ENCODE peak calls at places on chromosome 17, in five cellular contexts. N is HCEC 1CT, B is bronchial epithelial cell, L is iPS DF 6.9, E is Kasumi-1. G is an unnamed sample.

GRCh38 chr17:35536664-35537160 is 766 bp downstream of the SLFN12L start:
- DNase-seq in E (no peak), N (no peak), B (no peak), L (no peak), G (no peak)

GRCh38 chr17:28398280-28398981 is 7.6 kb downstream of the SLC46A1 start:
- DNase-seq in E (no peak), N (no peak), L (no peak), B (no peak), G (no peak)

GRCh38 chr17:76684756-76685155 is 26.0 kb downstream of the MXRA7 start:
- DNase-seq in L (no peak), B (no peak), N (no peak), E (no peak), G (no peak)

GRCh38 chr17:48002208-48002919 is 31.5 kb downstream of the CDK5RAP3 start:
- DNase-seq in B (peak), N (peak), E (peak), L (no peak), G (no peak)

GRCh38 chr17:61486135-61487120 is 34.2 kb downstream of the TBX4 start:
- DNase-seq in E (no peak), L (no peak), N (no peak), B (no peak), G (no peak)

GRCh38 chr17:11628374-11628773 is 30.1 kb downstream of the DNAH9 start:
- DNase-seq in B (no peak), N (no peak), L (no peak), E (no peak), G (no peak)

GRCh38 chr17:69471406-69471805 is 56.9 kb downstream of the MAP2K6 start:
- DNase-seq in E (no peak), L (no peak), N (no peak), B (no peak), G (no peak)

GRCh38 chr17:17510456-17511292 is 14.5 kb upstream of the RASD1 start:
- DNase-seq in L (no peak), B (peak), N (no peak), E (no peak), G (no peak)

GRCh38 chr17:68491381-68491849 is 20.8 kb upstream of the PRKAR1A start:
- DNase-seq in L (no peak), B (no peak), N (no peak), E (peak), G (no peak)

GRCh38 chr17:63185420-63185819 is 219.4 kb downstream of the TANC2 start:
- DNase-seq in L (no peak), E (no peak), B (no peak), N (peak), G (no peak)

GRCh38 chr17:1561420-1562177 is 993 bp downstream of the PITPNA start:
- DNase-seq in L (no peak), E (no peak), B (no peak), N (peak), G (no peak)

GRCh38 chr17:1177099-1177996 is 2.4 kb downstream of the ABR start:
- DNase-seq in B (no peak), E (no peak), N (no peak), L (no peak), G (no peak)

GRCh38 chr17:80418589-80418988 is 3.6 kb downstream of the ENDOV start:
- DNase-seq in N (no peak), E (no peak), L (no peak), B (no peak), G (no peak)

GRCh38 chr17:79003661-79004411 is 5.7 kb downstream of the CANT1 start:
- DNase-seq in N (no peak), E (no peak), L (no peak), B (no peak), G (no peak)

GRCh38 chr17:67628580-67629013 is 89.1 kb upstream of the NOL11 start:
- DNase-seq in E (no peak), B (no peak), N (peak), L (no peak), G (no peak)

GRCh38 chr17:16037636-16038035 is 38.0 kb downstream of the TTC19 start:
- DNase-seq in N (peak), L (no peak), B (peak), E (no peak), G (no peak)

GRCh38 chr17:29584452-29585079 is 4.9 kb downstream of the GIT1 start:
- DNase-seq in L (no peak), N (no peak), B (no peak), E (no peak), G (no peak)

GRCh38 chr17:61731330-61731729 is 132.0 kb downstream of the BRIP1 start:
- DNase-seq in B (no peak), N (no peak), E (no peak), L (no peak), G (no peak)

GRCh38 chr17:41013181-41013580 is 4.3 kb upstream of the KRTAP3-1 start:
- DNase-seq in B (peak), L (no peak), N (peak), E (no peak), G (no peak)

GRCh38 chr17:351436-351713 is 1.2 kb downstream of the RPH3AL start:
- DNase-seq in E (no peak), L (no peak), B (peak), N (no peak), G (no peak)

GRCh38 chr17:4582691-4583090 is 1.6 kb upstream of the SMTNL2 start:
- DNase-seq in E (no peak), N (no peak), B (no peak), L (no peak), G (no peak)

GRCh38 chr17:39700148-39700987 is 504 bp downstream of the ERBB2 start:
- DNase-seq in N (peak), L (no peak), B (no peak), E (no peak), G (no peak)

GRCh38 chr17:17206149-17206912 is at the start of gene PLD6:
- DNase-seq in N (peak), E (peak), L (no peak), B (peak), G (peak)

GRCh38 chr17:2214047-2214717 is 89.4 kb downstream of the SMG6 start:
- DNase-seq in N (peak), L (no peak), B (peak), E (no peak), G (no peak)

GRCh38 chr17:1979182-1979980 is 45.8 kb downstream of the RTN4RL1 start:
- DNase-seq in B (no peak), N (no peak), E (no peak), L (no peak), G (no peak)

GRCh38 chr17:75996665-75997590 is 3.7 kb upstream of the CDK3 start:
- DNase-seq in E (peak), B (peak), L (no peak), N (no peak), G (no peak)

GRCh38 chr17:27810211-27810901 is 10.0 kb upstream of the NOS2 start:
- DNase-seq in E (no peak), L (no peak), B (no peak), N (no peak), G (no peak)

GRCh38 chr17:82936768-82937171 is 96.9 kb upstream of the ZNF750 start:
- DNase-seq in B (no peak), E (no peak), L (no peak), N (no peak), G (no peak)

GRCh38 chr17:77453613-77454559 is 313.1 kb downstream of the SEC14L1 start:
- DNase-seq in E (peak), N (no peak), B (peak), L (no peak), G (no peak)

GRCh38 chr17:44004761-44005526 is 522 bp downstream of the NAGS start:
- DNase-seq in N (peak), E (no peak), B (peak), L (no peak), G (no peak)

GRCh38 chr17:8574687-8575086 is 55.8 kb downstream of the MYH10 start:
- DNase-seq in N (no peak), B (no peak), E (no peak), L (no peak), G (no peak)

GRCh38 chr17:77778636-77779524 is 179.6 kb upstream of the TNRC6C start:
- DNase-seq in L (no peak), B (peak), N (no peak), E (no peak), G (no peak)

GRCh38 chr17:80261895-80262279 is 1.2 kb downstream of the RNF213 start:
- DNase-seq in E (no peak), L (no peak), N (no peak), B (no peak), G (no peak)

G was measured in NCI-H2107.